ENCODE peak calls at places on chromosome 4, in ten cellular contexts. G is MCF 10A; A is left ventricle myocardium superior; M is NCI-H510A; Y is AG04449; T is breast epithelium; E is activated naive CD4-positive, alpha-beta T cell treated with anti-CD3 and anti-CD28 coated beads for 36 hours; D is activated T-cell treated with anti-CD3 and anti-CD28 coated beads, Interleukin-2, amount 50 U/mL, for 72 hours; L is astrocyte of the hippocampus; U is posterior cingulate gyrus. W is an unnamed sample.
A peak's percentile ranks its signal among the peaks of the same experiment; 100 is the strongest.

GRCh38 chr4:6616087-6616995 is 24.1 kb upstream of the MRFAP1 start:
- DNase-seq in G (no peak), A (no peak), M (no peak), Y (no peak), T (no peak), E (no peak), D (no peak), L (no peak), U (no peak), W (no peak)

GRCh38 chr4:139735381-139736256 is 70.0 kb downstream of the MGST2 start:
- DNase-seq in G (no peak), A (peak; percentile 52), M (no peak), Y (no peak), T (no peak), E (no peak), D (peak; percentile 14), L (peak; percentile 61), U (peak; percentile 27), W (no peak)

GRCh38 chr4:8113611-8114343 is 44.8 kb downstream of the ABLIM2 start:
- DNase-seq in G (no peak), A (no peak), M (no peak), Y (no peak), T (no peak), E (no peak), D (no peak), L (no peak), U (no peak), W (no peak)

GRCh38 chr4:156298230-156298629 is 344.6 kb upstream of the CTSO start:
- DNase-seq in G (no peak), A (peak; percentile 39), M (peak; percentile 15), Y (peak; percentile 90), T (no peak), E (no peak), D (no peak), L (peak; percentile 84), U (no peak), W (peak; percentile 35)

GRCh38 chr4:76749361-76749760 is 148.6 kb downstream of the SOWAHB start:
- DNase-seq in G (no peak), A (no peak), M (no peak), Y (no peak), T (no peak), E (no peak), D (no peak), L (no peak), U (no peak), W (no peak)

GRCh38 chr4:110586137-110586850 is 36.6 kb downstream of the PITX2 start:
- DNase-seq in G (peak; percentile 68), A (no peak), M (no peak), Y (peak; percentile 44), T (no peak), E (no peak), D (no peak), L (peak; percentile 73), U (no peak), W (peak; percentile 70)

GRCh38 chr4:140637836-140638235 is 69.1 kb upstream of the UCP1 start:
- DNase-seq in G (peak; percentile 51), A (no peak), M (peak; percentile 3), Y (no peak), T (no peak), E (peak; percentile 65), D (peak; percentile 47), L (no peak), U (no peak), W (peak; percentile 57)

GRCh38 chr4:119646347-119647071 is 17.9 kb upstream of the PDE5A start:
- DNase-seq in G (no peak), A (peak; percentile 31), M (no peak), Y (no peak), T (peak; percentile 30), E (no peak), D (no peak), L (peak; percentile 62), U (peak; percentile 25), W (no peak)

GRCh38 chr4:138875886-138876608 is 139.5 kb upstream of the NOCT start:
- DNase-seq in G (peak; percentile 48), A (no peak), M (no peak), Y (peak; percentile 73), T (no peak), E (no peak), D (no peak), L (peak; percentile 91), U (no peak), W (peak; percentile 87)

GRCh38 chr4:38948551-38948950 is 80.9 kb downstream of the FAM114A1 start:
- DNase-seq in G (peak; percentile 76), A (peak; percentile 40), M (no peak), Y (peak; percentile 78), T (no peak), E (no peak), D (no peak), L (peak; percentile 87), U (peak; percentile 42), W (peak; percentile 86)

GRCh38 chr4:20159516-20159915 is 92.2 kb upstream of the SLIT2 start:
- DNase-seq in G (no peak), A (no peak), M (no peak), Y (no peak), T (no peak), E (no peak), D (no peak), L (no peak), U (no peak), W (no peak)

GRCh38 chr4:56764775-56765174 is 56.7 kb downstream of the SPINK2 start:
- DNase-seq in G (peak; percentile 31), A (no peak), M (no peak), Y (no peak), T (no peak), E (no peak), D (no peak), L (no peak), U (no peak), W (peak; percentile 32)

GRCh38 chr4:125689839-125690238 is 375.1 kb downstream of the FAT4 start:
- DNase-seq in G (no peak), A (no peak), M (no peak), Y (no peak), T (no peak), E (no peak), D (no peak), L (no peak), U (no peak), W (no peak)

GRCh38 chr4:96347582-96347981 is 507.7 kb downstream of the PDHA2 start:
- DNase-seq in G (no peak), A (no peak), M (no peak), Y (no peak), T (no peak), E (no peak), D (no peak), L (peak; percentile 19), U (no peak), W (peak; percentile 16)

GRCh38 chr4:51831133-51831532 is 11.8 kb upstream of the DCUN1D4 start:
- DNase-seq in G (peak; percentile 69), A (peak; percentile 77), M (peak; percentile 2), Y (no peak), T (no peak), E (peak; percentile 84), D (peak; percentile 55), L (peak; percentile 71), U (peak; percentile 66), W (peak; percentile 64)

GRCh38 chr4:149465941-149466340 is 349.7 kb downstream of the IQCM start:
- DNase-seq in G (no peak), A (no peak), M (no peak), Y (no peak), T (no peak), E (no peak), D (no peak), L (no peak), U (no peak), W (peak; percentile 87)

GRCh38 chr4:112119358-112119783 is 25.9 kb upstream of the FAM241A start:
- DNase-seq in G (no peak), A (no peak), M (no peak), Y (no peak), T (no peak), E (peak; percentile 29), D (peak; percentile 21), L (no peak), U (no peak), W (no peak)

GRCh38 chr4:141395246-141395830 is 174.6 kb downstream of the ZNF330 start:
- DNase-seq in G (peak; percentile 70), A (no peak), M (no peak), Y (no peak), T (no peak), E (no peak), D (no peak), L (no peak), U (no peak), W (peak; percentile 53)

GRCh38 chr4:16852168-16852567 is 46.3 kb downstream of the LDB2 start:
- DNase-seq in G (no peak), A (no peak), M (no peak), Y (no peak), T (no peak), E (no peak), D (no peak), L (no peak), U (no peak), W (no peak)

GRCh38 chr4:15963568-15963967 is 593 bp upstream of the FGFBP2 start:
- DNase-seq in G (no peak), A (no peak), M (no peak), Y (no peak), T (no peak), E (peak; percentile 57), D (peak; percentile 85), L (no peak), U (no peak), W (no peak)

GRCh38 chr4:154642361-154642760 is 29.9 kb upstream of the FGG start:
- DNase-seq in G (no peak), A (no peak), M (no peak), Y (no peak), T (no peak), E (no peak), D (no peak), L (no peak), U (no peak), W (peak; percentile 8)

GRCh38 chr4:39712819-39713607 is 15.1 kb downstream of the UBE2K start:
- DNase-seq in G (no peak), A (no peak), M (no peak), Y (no peak), T (no peak), E (no peak), D (no peak), L (no peak), U (no peak), W (no peak)

GRCh38 chr4:56552273-56552672 is 46.7 kb downstream of the ARL9 start:
- DNase-seq in G (no peak), A (no peak), M (no peak), Y (no peak), T (no peak), E (no peak), D (no peak), L (no peak), U (no peak), W (no peak)

GRCh38 chr4:158588777-158589176 is 67.1 kb downstream of the RXFP1 start:
- DNase-seq in G (no peak), A (no peak), M (no peak), Y (no peak), T (no peak), E (no peak), D (no peak), L (no peak), U (no peak), W (peak; percentile 16)

GRCh38 chr4:27616166-27616565 is 755.5 kb downstream of the STIM2 start:
- DNase-seq in G (peak; percentile 44), A (no peak), M (no peak), Y (no peak), T (no peak), E (no peak), D (no peak), L (peak; percentile 36), U (no peak), W (no peak)

GRCh38 chr4:13762126-13762525 is 134.6 kb upstream of the BOD1L1 start:
- DNase-seq in G (no peak), A (no peak), M (no peak), Y (no peak), T (no peak), E (no peak), D (no peak), L (no peak), U (no peak), W (peak; percentile 64)

GRCh38 chr4:51836531-51836930 is 6.4 kb upstream of the DCUN1D4 start:
- DNase-seq in G (no peak), A (no peak), M (no peak), Y (no peak), T (no peak), E (peak; percentile 19), D (no peak), L (no peak), U (no peak), W (no peak)

GRCh38 chr4:15479089-15479912 is 9.6 kb downstream of the CC2D2A start:
- DNase-seq in G (peak; percentile 87), A (peak; percentile 39), M (peak; percentile 41), Y (peak; percentile 42), T (peak; percentile 25), E (no peak), D (no peak), L (peak; percentile 92), U (peak; percentile 58), W (peak; percentile 85)

W was measured in epithelial cell of esophagus.